ENCODE peak calls at places on chromosomes 2 and 18, in five cellular contexts. W is activated CD8-positive, alpha-beta memory T cell treated with anti-CD3 and anti-CD28 coated beads, Interleukin-2, amount 50 U/mL, for 48 hours; V is brain microvascular endothelial cell; O is M059J; U is BJ. S is an unnamed sample.

GRCh38 chr2:67674668-67675067 is 277.5 kb downstream of the ETAA1 start:
- DNase-seq in W (no peak), V (no peak), O (peak), U (no peak), S (no peak)

GRCh38 chr2:240564571-240565266 is 3.6 kb upstream of the RNPEPL1 start:
- DNase-seq in W (peak), V (no peak), O (no peak), U (no peak), S (peak)

GRCh38 chr2:163157411-163157810 is 318.8 kb upstream of the KCNH7 start:
- DNase-seq in W (no peak), V (peak), O (peak), U (no peak), S (no peak)

GRCh38 chr18:64720781-64721464 is 572.0 kb upstream of the LINC00305 start:
- DNase-seq in W (no peak), V (no peak), O (no peak), U (no peak), S (no peak)

GRCh38 chr2:161725297-161725696 is 101.1 kb downstream of the SLC4A10 start:
- DNase-seq in W (no peak), V (no peak), O (no peak), U (no peak), S (no peak)

GRCh38 chr2:213429516-213429915 is 145.3 kb downstream of the SPAG16 start:
- DNase-seq in W (no peak), V (no peak), O (peak), U (no peak), S (no peak)

GRCh38 chr2:212843409-212844199 is 305.0 kb upstream of the ERBB4 start:
- DNase-seq in W (no peak), V (peak), O (peak), U (peak), S (no peak)

GRCh38 chr2:226641008-226641407 is 158.6 kb downstream of the IRS1 start:
- DNase-seq in W (no peak), V (no peak), O (no peak), U (no peak), S (no peak)

GRCh38 chr18:27609221-27609620 is 424.1 kb upstream of the CHST9 start:
- DNase-seq in W (no peak), V (peak), O (no peak), U (no peak), S (no peak)

GRCh38 chr2:133485868-133486267 is 82.4 kb downstream of the NCKAP5 start:
- DNase-seq in W (no peak), V (no peak), O (no peak), U (no peak), S (no peak)

GRCh38 chr2:72089537-72089936 is 58.1 kb downstream of the CYP26B1 start:
- DNase-seq in W (no peak), V (no peak), O (peak), U (no peak), S (no peak)

GRCh38 chr2:146978891-146979555 is 865.8 kb upstream of the ACVR2A start:
- DNase-seq in W (no peak), V (no peak), O (no peak), U (no peak), S (no peak)

GRCh38 chr2:95034221-95034620 is 8.7 kb downstream of the MAL start:
- DNase-seq in W (no peak), V (no peak), O (peak), U (no peak), S (no peak)

GRCh38 chr18:7090771-7091170 is 26.8 kb downstream of the LAMA1 start:
- DNase-seq in W (no peak), V (no peak), O (no peak), U (no peak), S (no peak)

GRCh38 chr2:174062934-174063333 is 97.8 kb upstream of the SP3 start:
- DNase-seq in W (no peak), V (no peak), O (no peak), U (no peak), S (no peak)

GRCh38 chr2:220747736-220748135 is 824.4 kb downstream of the EPHA4 start:
- DNase-seq in W (no peak), V (no peak), O (no peak), U (no peak), S (no peak)

GRCh38 chr2:101428413-101429176 is 41.3 kb upstream of the CREG2 start:
- DNase-seq in W (no peak), V (no peak), O (no peak), U (no peak), S (no peak)

GRCh38 chr18:74171910-74172606 is 23.7 kb downstream of the TIMM21 start:
- DNase-seq in W (no peak), V (no peak), O (no peak), U (no peak), S (no peak)

GRCh38 chr2:222613715-222614331 is 42.1 kb downstream of the FARSB start:
- DNase-seq in W (no peak), V (peak), O (peak), U (no peak), S (no peak)

GRCh38 chr2:42249887-42250286 is 80.7 kb downstream of the EML4 start:
- DNase-seq in W (no peak), V (no peak), O (peak), U (no peak), S (no peak)

GRCh38 chr2:88673363-88673762 is 18.1 kb upstream of the RPIA start:
- DNase-seq in W (no peak), V (no peak), O (no peak), U (no peak), S (no peak)

GRCh38 chr2:226440119-226440917 is 359.3 kb downstream of the IRS1 start:
- DNase-seq in W (no peak), V (no peak), O (peak), U (no peak), S (no peak)

GRCh38 chr2:128386066-128386465 is 67.4 kb upstream of the HS6ST1 start:
- DNase-seq in W (no peak), V (no peak), O (no peak), U (no peak), S (peak)